ENCODE peak calls at places on chromosomes 2 and 18, in seven cellular contexts. Z is lower leg skin, U is chondrocyte, P is A549, M is B cell, A is dorsolateral prefrontal cortex, R is WERI-Rb-1. D is an unnamed sample.

GRCh38 chr2:135212757-135213156 is 160.7 kb downstream of the RAB3GAP1 start:
- DNase-seq in Z (no peak), U (no peak), P (no peak), M (no peak), A (no peak), R (no peak), D (no peak)

GRCh38 chr2:14661163-14661562 is 28.6 kb downstream of the LRATD1 start:
- DNase-seq in Z (no peak), U (no peak), P (no peak), M (no peak), A (no peak), R (no peak), D (no peak)

GRCh38 chr2:40062381-40062780 is 283.3 kb upstream of the THUMPD2 start:
- DNase-seq in Z (no peak), U (no peak), P (no peak), M (no peak), A (no peak), R (no peak), D (no peak)

GRCh38 chr2:45938649-45939511 is 287.4 kb downstream of the PRKCE start:
- DNase-seq in Z (peak; percentile 91), U (no peak), P (peak; percentile 99), M (no peak), A (no peak), R (peak; percentile 84), D (no peak)

GRCh38 chr18:59996370-59996966 is 96.7 kb downstream of the PMAIP1 start:
- DNase-seq in Z (no peak), U (no peak), P (peak; percentile 58), M (no peak), A (no peak), R (peak; percentile 65), D (no peak)

GRCh38 chr18:12271376-12272235 is 17.4 kb downstream of the CIDEA start:
- DNase-seq in Z (peak; percentile 94), U (no peak), P (peak; percentile 79), M (peak; percentile 78), A (peak; percentile 66), R (peak; percentile 86), D (peak; percentile 24)

GRCh38 chr2:215138466-215138865 is at the start of gene ABCA12:
- DNase-seq in Z (no peak), U (no peak), P (no peak), M (no peak), A (no peak), R (no peak), D (no peak)

GRCh38 chr2:220001693-220002260 is 374.3 kb downstream of the SLC4A3 start:
- DNase-seq in Z (no peak), U (no peak), P (no peak), M (no peak), A (no peak), R (no peak), D (no peak)

GRCh38 chr2:9234680-9235387 is 28.2 kb downstream of the ASAP2 start:
- DNase-seq in Z (peak; percentile 81), U (no peak), P (peak; percentile 89), M (no peak), A (peak; percentile 53), R (no peak), D (no peak)

GRCh38 chr18:21000667-21001066 is 110.9 kb downstream of the ROCK1 start:
- DNase-seq in Z (no peak), U (no peak), P (no peak), M (no peak), A (no peak), R (no peak), D (no peak)

GRCh38 chr2:198546091-198546490 is 741.7 kb downstream of the PLCL1 start:
- DNase-seq in Z (no peak), U (no peak), P (no peak), M (no peak), A (no peak), R (no peak), D (no peak)

DNA sequence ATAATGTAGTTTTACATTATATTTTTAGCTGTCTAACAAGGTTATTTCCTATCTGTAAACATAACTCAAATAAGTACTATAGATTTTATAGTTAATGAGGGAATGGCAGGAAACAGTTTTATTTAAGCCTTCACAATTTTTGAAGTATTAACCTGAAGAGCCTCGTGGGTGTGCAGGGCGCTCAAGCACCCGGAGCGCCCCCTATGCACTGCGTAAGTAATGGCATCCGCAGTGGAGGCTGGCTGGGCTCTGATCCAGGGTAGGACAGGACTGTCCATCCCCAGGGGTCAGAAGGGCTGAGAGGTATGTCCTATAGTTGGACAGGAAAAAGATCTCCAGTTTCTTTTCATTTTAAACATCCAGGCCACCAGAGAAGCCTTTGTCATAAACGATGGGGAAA is 8.2 kb upstream of the GBX2 start:
- DNase-seq in Z (peak; percentile 71), U (no peak), P (peak; percentile 75), M (peak; percentile 44), A (no peak), R (peak; percentile 49), D (no peak)
- TF ChIP-seq CTCF in Z (no peak), U (peak; percentile 80), P (peak; percentile 74), M (no peak), A (no peak), R (peak; percentile 83), D (no peak)

GRCh38 chr2:108346827-108347226 is 30.9 kb upstream of the SULT1C4 start:
- DNase-seq in Z (no peak), U (no peak), P (no peak), M (no peak), A (no peak), R (no peak), D (no peak)

GRCh38 chr2:108348816-108349570 is 28.8 kb upstream of the SULT1C4 start:
- DNase-seq in Z (no peak), U (no peak), P (peak; percentile 30), M (no peak), A (no peak), R (no peak), D (no peak)

GRCh38 chr2:108349571-108349928 is 28.2 kb upstream of the SULT1C4 start:
- DNase-seq in Z (no peak), U (no peak), P (no peak), M (no peak), A (no peak), R (no peak), D (no peak)

GRCh38 chr2:108347786-108348185 is 30.0 kb upstream of the SULT1C4 start:
- DNase-seq in Z (no peak), U (no peak), P (no peak), M (no peak), A (no peak), R (no peak), D (no peak)

DNA sequence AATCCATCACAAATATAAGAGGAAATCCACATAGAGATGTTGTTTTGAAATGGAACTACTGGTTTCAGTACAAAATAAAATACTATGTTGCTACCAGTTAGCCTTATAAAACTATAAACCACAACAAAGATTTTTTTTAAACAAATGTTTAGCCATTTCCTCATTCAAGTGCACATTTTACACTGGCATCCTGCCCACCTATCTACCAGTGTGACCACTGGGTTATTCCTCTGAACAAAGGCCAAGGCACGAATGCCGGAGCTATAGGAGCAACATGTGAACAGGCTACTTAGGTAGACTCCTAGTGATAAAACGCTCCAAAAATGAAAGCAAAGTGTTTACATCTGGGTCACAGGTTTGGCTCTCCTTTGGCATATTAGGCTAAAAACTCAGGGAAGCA is 31.8 kb upstream of the SULT1C4 start:
- DNase-seq in Z (no peak), U (no peak), P (no peak), M (no peak), A (no peak), R (no peak), D (no peak)
- TF ChIP-seq CTCF in Z (no peak), U (no peak), P (no peak), M (no peak), A (no peak), R (no peak), D (no peak)

DNA sequence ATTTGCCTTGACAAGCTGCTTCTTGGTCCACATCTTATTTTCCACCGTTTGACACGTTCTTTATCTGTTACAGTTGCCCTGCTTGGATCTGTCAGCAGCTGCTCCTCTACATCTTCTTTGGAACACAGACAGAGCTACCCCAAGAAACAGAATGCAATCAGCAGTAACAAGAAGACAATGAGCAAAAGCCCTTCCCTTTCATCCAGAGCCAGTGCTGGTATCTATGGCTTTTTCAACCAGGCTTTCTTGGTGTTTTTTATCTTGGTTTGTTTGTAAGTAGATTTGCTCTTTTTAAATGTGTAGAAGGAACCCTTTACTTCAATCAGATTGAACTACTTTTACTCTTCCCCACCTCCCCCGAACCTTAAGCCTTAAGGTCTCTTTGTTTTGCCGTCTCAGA is 41.9 kb downstream of the CLIP4 start:
- DNase-seq in Z (no peak), U (no peak), P (no peak), M (no peak), A (no peak), R (no peak), D (no peak)
- TF ChIP-seq CTCF in Z (no peak), U (no peak), P (no peak), M (no peak), A (no peak), R (no peak), D (no peak)

DNA sequence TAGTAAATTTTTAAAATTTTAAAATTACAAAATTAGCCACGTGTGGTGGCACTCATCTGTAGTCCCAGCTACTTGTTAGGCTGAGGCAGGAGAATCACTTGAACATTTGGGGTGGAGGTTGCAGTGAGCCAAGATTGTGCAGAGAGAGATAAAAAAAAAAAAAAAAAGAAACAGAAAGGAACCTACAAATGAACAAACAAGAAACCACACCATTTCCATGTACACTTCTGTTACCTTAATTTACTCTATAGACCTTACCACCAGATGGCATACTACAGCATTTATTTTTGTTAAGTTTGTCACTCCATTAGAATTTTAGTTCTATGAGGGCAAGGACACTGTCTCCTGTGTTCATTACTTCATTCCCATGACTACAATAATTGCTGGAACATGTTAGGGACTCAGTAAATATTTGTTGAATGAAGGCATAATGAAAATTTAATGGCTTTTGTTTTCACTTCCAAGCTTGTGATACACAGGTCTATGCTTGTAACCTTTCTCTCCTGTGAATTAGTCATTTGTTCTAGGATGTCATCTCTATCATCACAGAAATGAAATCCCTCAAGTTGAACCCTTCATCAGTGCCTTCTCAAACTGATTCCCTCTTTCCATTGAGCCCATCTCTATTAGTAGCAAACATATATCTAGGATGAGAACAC is 76.0 kb downstream of the ARHGAP15 start:
- DNase-seq in Z (no peak), U (no peak), P (peak; percentile 4), M (no peak), A (no peak), R (no peak), D (no peak)
- TF ChIP-seq CTCF in Z (no peak), U (peak; percentile 81), P (peak; percentile 48), M (peak; percentile 56), A (peak; percentile 32), R (no peak), D (peak; percentile 38)

GRCh38 chr2:110818767-110819481 is 86.6 kb downstream of the ACOXL start:
- DNase-seq in Z (peak; percentile 48), U (no peak), P (peak; percentile 6), M (no peak), A (no peak), R (no peak), D (no peak)
- TF ChIP-seq CTCF in Z (no peak), U (peak; percentile 41), P (no peak), M (no peak), A (no peak), R (no peak), D (no peak)

GRCh38 chr2:194166818-194167217 is 1490.2 kb upstream of the SLC39A10 start:
- DNase-seq in Z (no peak), U (no peak), P (peak; percentile 38), M (no peak), A (no peak), R (peak; percentile 28), D (no peak)
- TF ChIP-seq CTCF in Z (no peak), U (peak; percentile 79), P (peak; percentile 20), M (peak; percentile 69), A (no peak), R (peak; percentile 58), D (no peak)

D was measured in natural killer cell.